ENCODE peak calls at places on chromosome 21, in four cellular contexts. A is A549, N is HepG2, D is WTC11. K is an unnamed sample.

GRCh38 chr21:44263221-44263671 is 1.5 kb upstream of the DNMT3L start:
- DNase-seq in A (no peak), D (no peak), N (no peak), K (no peak)

GRCh38 chr21:17371470-17371869 is 141.4 kb upstream of the CXADR start:
- DNase-seq in A (no peak), N (no peak), D (no peak), K (no peak)

GRCh38 chr21:14361958-14362357 is 21.0 kb downstream of the HSPA13 start:
- DNase-seq in N (no peak), A (no peak), D (no peak), K (no peak)

GRCh38 chr21:14554948-14555347 is 8.8 kb upstream of the SAMSN1 start:
- DNase-seq in A (no peak), D (no peak), N (no peak), K (no peak)

GRCh38 chr21:35853321-35853922 is 206.9 kb downstream of the SETD4 start:
- DNase-seq in D (no peak), A (no peak), N (no peak), K (no peak)

GRCh38 chr21:18041012-18041411 is 203.6 kb upstream of the CHODL start:
- DNase-seq in N (peak), A (peak), D (peak), K (peak)

GRCh38 chr21:35565204-35565611 is 495.1 kb downstream of the SETD4 start:
- DNase-seq in N (no peak), D (no peak), A (no peak), K (no peak)

GRCh38 chr21:46443910-46444309 is 14.8 kb upstream of the DIP2A start:
- DNase-seq in A (no peak), D (no peak), N (no peak), K (no peak)

GRCh38 chr21:16117331-16117730 is 387.5 kb downstream of the USP25 start:
- DNase-seq in N (no peak), D (no peak), A (no peak), K (no peak)

GRCh38 chr21:43975469-43976098 is 36.5 kb upstream of the TRAPPC10 start:
- DNase-seq in A (peak), N (peak), D (peak), K (peak)

GRCh38 chr21:25791321-25791720 is 56.5 kb downstream of the GABPA start:
- DNase-seq in A (peak), D (no peak), N (peak), K (no peak)

GRCh38 chr21:43585924-43586411 is 73.3 kb downstream of the HSF2BP start:
- DNase-seq in D (no peak), A (peak), N (peak), K (no peak)

GRCh38 chr21:21238882-21239400 is 240.7 kb downstream of the NCAM2 start:
- DNase-seq in D (no peak), N (no peak), A (no peak), K (no peak)

GRCh38 chr21:43916691-43917514 is 51.9 kb downstream of the AGPAT3 start:
- DNase-seq in D (no peak), A (no peak), N (no peak), K (peak)

GRCh38 chr21:19566975-19567374 is 1163.4 kb upstream of the TMPRSS15 start:
- DNase-seq in D (no peak), N (no peak), A (no peak), K (no peak)

GRCh38 chr21:43367296-43367695 is 59.6 kb downstream of the SIK1 start:
- DNase-seq in A (no peak), N (no peak), D (no peak), K (no peak)

GRCh38 chr21:33007747-33008146 is 18.0 kb upstream of the OLIG2 start:
- DNase-seq in D (no peak), A (no peak), N (no peak), K (no peak)

GRCh38 chr21:25214676-25215075 is 392.6 kb downstream of the MRPL39 start:
- DNase-seq in A (no peak), D (no peak), N (no peak), K (no peak)

GRCh38 chr21:16156841-16157240 is 427.1 kb downstream of the USP25 start:
- DNase-seq in N (no peak), D (no peak), A (no peak), K (no peak)

GRCh38 chr21:42636535-42636914 is 16.9 kb upstream of the PDE9A start:
- DNase-seq in D (no peak), A (no peak), N (no peak), K (no peak)

GRCh38 chr21:15400905-15401304 is 328.9 kb upstream of the USP25 start:
- DNase-seq in N (peak), D (no peak), A (no peak), K (no peak)

GRCh38 chr21:18772404-18772803 is 368.8 kb upstream of the TMPRSS15 start:
- DNase-seq in A (no peak), D (no peak), N (no peak), K (no peak)

GRCh38 chr21:46551636-46552241 is 53.1 kb downstream of the S100B start:
- DNase-seq in D (peak), A (no peak), N (no peak), K (no peak)

GRCh38 chr21:15706686-15707085 is 23.1 kb upstream of the USP25 start:
- DNase-seq in A (peak), D (no peak), N (no peak), K (no peak)

GRCh38 chr21:46468110-46468774 is 9.6 kb downstream of the DIP2A start:
- DNase-seq in A (no peak), D (no peak), N (no peak), K (no peak)

GRCh38 chr21:46667191-46667734 is 31.8 kb downstream of the PRMT2 start:
- DNase-seq in D (peak), N (peak), A (peak), K (no peak)

GRCh38 chr21:43766734-43767497 is 9.2 kb downstream of the CSTB start:
- DNase-seq in A (peak), N (no peak), D (no peak), K (no peak)

GRCh38 chr21:14864211-14865021 is 200.4 kb downstream of the NRIP1 start:
- DNase-seq in A (peak), N (peak), D (peak), K (peak)

GRCh38 chr21:42925114-42925907 is at the start of gene ERVH48-1:
- DNase-seq in N (no peak), D (peak), A (no peak), K (no peak)

GRCh38 chr21:42641311-42642218 is 11.9 kb upstream of the PDE9A start:
- DNase-seq in A (no peak), N (no peak), D (no peak), K (no peak)

GRCh38 chr21:18832950-18833349 is 429.4 kb upstream of the TMPRSS15 start:
- DNase-seq in N (no peak), A (peak), D (no peak), K (no peak)

GRCh38 chr21:15967661-15968060 is 237.9 kb downstream of the USP25 start:
- DNase-seq in N (no peak), D (no peak), A (no peak), K (no peak)

GRCh38 chr21:41600556-41600955 is 92.6 kb upstream of the TMPRSS2 start:
- DNase-seq in A (no peak), N (no peak), D (no peak), K (no peak)

GRCh38 chr21:41600961-41601572 is 93.1 kb upstream of the TMPRSS2 start:
- DNase-seq in N (no peak), A (no peak), D (no peak), K (no peak)

GRCh38 chr21:41600116-41600515 is 92.2 kb upstream of the TMPRSS2 start:
- DNase-seq in A (no peak), N (no peak), D (no peak), K (no peak)

GRCh38 chr21:41602511-41602910 is 94.6 kb upstream of the TMPRSS2 start:
- DNase-seq in N (no peak), D (no peak), A (no peak), K (no peak)

DNA sequence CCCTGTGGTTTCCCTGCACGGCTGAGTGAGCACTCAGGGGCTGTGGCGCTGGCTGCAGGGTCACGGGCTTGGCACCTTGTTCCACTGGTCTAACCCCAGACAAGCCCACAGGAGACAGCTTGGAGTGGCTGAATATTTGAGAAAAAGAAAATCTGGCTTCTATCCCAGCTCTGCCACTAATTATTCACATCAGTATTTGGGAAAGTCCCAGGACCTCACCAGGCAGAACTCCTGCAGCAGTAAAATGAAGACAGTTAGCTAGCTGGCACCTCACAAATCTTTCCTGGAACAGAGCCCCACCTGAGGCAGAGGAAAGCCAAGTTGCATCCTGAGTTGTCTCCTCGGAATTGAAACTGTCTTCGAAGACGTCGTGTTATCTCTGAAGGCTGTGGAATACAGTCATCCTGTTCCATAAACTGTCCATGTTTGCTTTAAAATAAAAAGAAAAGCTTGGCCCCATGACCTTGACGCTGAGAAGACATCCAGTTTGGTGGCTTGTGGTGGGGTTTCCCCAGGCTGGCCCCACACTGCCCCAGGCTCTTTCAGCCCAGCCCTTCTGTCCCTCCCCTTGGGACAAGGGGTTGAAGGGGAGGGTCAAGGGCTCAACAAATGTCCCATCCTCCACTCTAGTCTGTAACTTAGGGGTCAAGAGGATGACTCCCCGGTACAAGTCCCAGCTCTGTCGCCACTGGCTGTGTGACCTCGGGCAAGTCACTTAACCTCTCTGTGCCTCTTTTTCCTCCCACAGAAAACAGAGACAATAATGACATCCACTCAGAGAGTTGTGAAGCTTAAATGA is 93.8 kb upstream of the TMPRSS2 start:
- DNase-seq in D (no peak), A (no peak), N (no peak), K (no peak)
- TF ChIP-seq HMGXB4 in D (no peak), A (no peak), N (no peak), K (no peak)

GRCh38 chr21:27677547-27677946 is 710.7 kb upstream of the ADAMTS5 start:
- DNase-seq in D (no peak), A (no peak), N (no peak), K (no peak)
- TF ChIP-seq HMGXB4 in D (no peak), A (no peak), N (no peak), K (no peak)

GRCh38 chr21:39637971-39638628 is 25.4 kb downstream of the B3GALT5 start:
- DNase-seq in N (no peak), D (no peak), A (no peak), K (no peak)
- TF ChIP-seq HMGXB4 in N (no peak), D (no peak), A (no peak), K (no peak)

GRCh38 chr21:28856588-28857250 is 136.0 kb downstream of the LTN1 start:
- DNase-seq in D (peak), N (peak), A (no peak), K (no peak)
- TF ChIP-seq HMGXB4 in D (no peak), N (no peak), A (no peak), K (no peak)

GRCh38 chr21:31731802-31732537 is at the start of gene SCAF4:
- DNase-seq in D (peak), A (peak), N (peak), K (peak)
- TF ChIP-seq HMGXB4 in D (peak), A (no peak), N (peak), K (peak)

GRCh38 chr21:45385549-45386050 is 19.4 kb upstream of the COL18A1 start:
- DNase-seq in D (no peak), A (no peak), N (no peak), K (no peak)
- TF ChIP-seq HMGXB4 in D (no peak), A (no peak), N (no peak), K (no peak)

DNA sequence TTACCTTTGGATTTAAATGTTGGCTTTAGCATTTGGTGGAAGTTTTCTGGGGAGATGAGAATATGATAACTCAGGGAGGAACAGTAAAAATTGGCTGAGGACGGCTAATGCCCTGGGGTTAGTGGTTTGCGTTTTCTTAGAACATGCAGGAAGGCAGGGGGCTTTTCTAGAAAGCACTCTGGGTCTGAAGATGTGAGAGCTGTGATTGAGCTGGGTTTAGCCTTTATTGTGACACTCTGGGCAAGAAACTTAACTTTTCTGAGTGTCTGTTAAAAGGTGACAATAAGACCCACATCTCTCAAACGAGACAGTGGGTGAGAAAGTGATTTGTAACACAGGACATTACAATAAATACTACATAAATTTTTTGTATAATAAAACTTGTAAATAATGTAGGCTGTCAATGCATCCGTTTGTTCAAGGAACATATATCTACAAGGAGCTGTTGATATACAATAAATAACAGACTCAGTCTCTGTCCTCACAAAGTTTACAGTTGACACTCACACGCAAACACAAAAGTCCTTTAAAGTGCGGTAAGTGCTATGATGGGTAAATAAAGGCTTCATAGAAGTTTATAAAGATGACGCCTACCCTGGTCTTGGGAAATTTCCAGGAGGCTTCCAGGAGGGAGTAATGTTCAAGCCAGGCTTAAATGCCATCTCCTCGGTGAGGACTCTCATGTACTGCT is 49.5 kb upstream of the MRPS6 start:
- DNase-seq in D (no peak), A (no peak), N (no peak), K (no peak)
- TF ChIP-seq HMGXB4 in D (no peak), A (no peak), N (no peak), K (no peak)

GRCh38 chr21:37368536-37369279 is 2.1 kb downstream of the DYRK1A start:
- DNase-seq in N (no peak), A (no peak), D (no peak), K (peak)

GRCh38 chr21:37369307-37369854 is 2.8 kb downstream of the DYRK1A start:
- DNase-seq in D (no peak), N (no peak), A (no peak), K (no peak)

GRCh38 chr21:37372127-37372731 is 5.7 kb downstream of the DYRK1A start:
- DNase-seq in A (no peak), D (no peak), N (no peak), K (peak)

GRCh38 chr21:37371041-37371397 is 4.4 kb downstream of the DYRK1A start:
- DNase-seq in A (no peak), N (no peak), D (no peak), K (no peak)

GRCh38 chr21:37370152-37371040 is 3.8 kb downstream of the DYRK1A start:
- DNase-seq in D (no peak), N (no peak), A (no peak), K (peak)
- TF ChIP-seq HMGXB4 in D (no peak), N (no peak), A (no peak), K (no peak)

DNA sequence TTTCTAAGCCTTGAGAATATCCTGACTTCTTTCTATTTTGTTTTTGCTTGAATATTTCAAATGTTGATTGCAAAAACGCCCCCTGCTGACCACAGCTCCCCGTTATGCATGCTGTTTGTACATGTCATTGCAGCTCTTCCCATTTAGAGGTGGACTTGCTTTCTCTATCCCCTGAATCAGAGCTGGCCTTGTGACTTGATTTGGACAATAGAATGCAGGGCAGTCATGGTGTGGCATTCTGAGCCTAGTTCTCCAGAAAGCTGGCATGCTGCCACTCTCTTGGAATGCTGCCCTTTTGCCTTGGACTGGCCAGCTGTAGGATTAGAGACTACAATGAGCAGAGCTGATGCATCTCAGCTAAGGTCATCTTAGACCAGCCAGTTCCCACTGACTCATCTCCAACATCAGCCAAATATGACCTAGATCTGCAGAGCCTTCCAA is 1561.5 kb downstream of the MRPL39 start:
- DNase-seq in A (peak), D (peak), N (no peak), K (no peak)
- TF ChIP-seq HMGXB4 in A (no peak), D (no peak), N (no peak), K (no peak)

DNA sequence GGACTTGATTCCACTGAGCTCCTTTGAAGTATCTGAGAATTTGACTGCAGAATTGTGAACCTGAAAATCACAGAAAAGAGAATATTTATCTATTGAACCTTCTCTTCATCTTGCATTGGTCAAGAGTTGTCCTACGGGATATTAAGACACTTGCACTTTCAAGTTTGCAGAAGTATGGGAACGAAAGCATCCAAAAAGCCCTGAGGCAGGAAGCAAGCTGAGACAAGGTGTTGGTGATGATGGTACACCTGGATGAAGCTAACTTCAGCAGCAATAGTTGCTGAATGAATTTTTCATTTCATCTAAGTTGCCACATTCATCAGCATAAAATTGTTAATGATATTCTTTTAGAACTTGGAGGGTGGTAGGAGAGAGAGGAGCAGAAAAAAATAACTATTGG is 686.6 kb upstream of the ADAMTS5 start:
- DNase-seq in A (no peak), N (no peak), D (no peak), K (no peak)
- TF ChIP-seq HMGXB4 in A (no peak), N (no peak), D (no peak), K (no peak)

K was measured in K562.